ENCODE peak calls at places on chromosome 16, in eight cellular contexts. G, I, V, B, U, O, D and E are unnamed samples.

GRCh38 chr16:68644303-68644702 is 807 bp upstream of the CDH3 start:
- DNase-seq in O (no peak), B (no peak), I (no peak), U (no peak), V (no peak), G (no peak), D (no peak), E (no peak)

GRCh38 chr16:27712251-27712711 is 162.3 kb downstream of the KATNIP start:
- DNase-seq in B (no peak), I (no peak), D (no peak), V (no peak), O (no peak), G (no peak), U (no peak), E (no peak)

GRCh38 chr16:75758215-75758614 is 31.9 kb upstream of the CPHXL start:
- DNase-seq in D (peak; percentile 49), U (no peak), B (peak; percentile 26), V (no peak), I (no peak), G (no peak), O (no peak), E (no peak)

GRCh38 chr16:188674-189073 is 8.4 kb downstream of the HBQ1 start:
- DNase-seq in U (no peak), I (no peak), V (no peak), D (no peak), B (no peak), O (no peak), G (no peak), E (no peak)

GRCh38 chr16:2036200-2036966 is 9.7 kb downstream of the NHERF2 start:
- DNase-seq in O (no peak), U (no peak), D (no peak), B (no peak), G (no peak), V (no peak), I (no peak), E (no peak)

GRCh38 chr16:12130691-12131302 is 154.3 kb downstream of the SNX29 start:
- DNase-seq in O (no peak), U (no peak), G (no peak), B (no peak), D (no peak), I (peak; percentile 65), V (no peak), E (no peak)

GRCh38 chr16:4494746-4495490 is 18.7 kb downstream of the HMOX2 start:
- DNase-seq in O (no peak), B (peak; percentile 85), G (no peak), U (peak; percentile 56), V (no peak), I (no peak), D (peak; percentile 77), E (no peak)

GRCh38 chr16:67844441-67844840 is 2.3 kb upstream of the NUTF2 start:
- DNase-seq in U (no peak), D (peak; percentile 47), B (peak; percentile 58), V (no peak), G (no peak), I (no peak), O (no peak), E (no peak)

GRCh38 chr16:7304257-7304656 is 28.4 kb upstream of the RBFOX1 start:
- DNase-seq in G (no peak), D (no peak), U (no peak), I (no peak), V (no peak), B (no peak), O (no peak), E (no peak)

GRCh38 chr16:7303677-7304200 is 28.9 kb upstream of the RBFOX1 start:
- DNase-seq in V (no peak), D (no peak), I (no peak), U (no peak), O (no peak), G (no peak), B (no peak), E (no peak)

GRCh38 chr16:7303014-7303676 is 29.5 kb upstream of the RBFOX1 start:
- DNase-seq in B (no peak), G (no peak), U (no peak), O (no peak), D (no peak), I (no peak), V (peak; percentile 10), E (peak; percentile 12)

GRCh38 chr16:7304932-7305331 is 27.7 kb upstream of the RBFOX1 start:
- DNase-seq in G (no peak), I (no peak), B (no peak), D (no peak), O (no peak), U (no peak), V (no peak), E (no peak)
- H3K4me3 ChIP-seq in G (no peak overlapping the region), I (no peak overlapping the region), B (no peak overlapping the region), D (no peak overlapping the region), O (no peak overlapping the region), U (no peak overlapping the region), V (no peak overlapping the region), E (no peak overlapping the region)

GRCh38 chr16:6165330-6165984 is 1067.9 kb upstream of the EEF2KMT start:
- DNase-seq in O (no peak), V (no peak), I (no peak), U (no peak), G (no peak), B (no peak), D (no peak), E (no peak)
- TF ChIP-seq CTCF in O (no peak), V (no peak), I (no peak), U (no peak), G (no peak), B (no peak), D (no peak), E (no peak)

GRCh38 chr16:29663829-29664132 is 734 bp downstream of the SPN start:
- DNase-seq in G (no peak), U (no peak), I (no peak), V (no peak), B (no peak), D (no peak), O (no peak), E (no peak)
- H3K4me3 ChIP-seq in G (peak overlapping the region; percentile 23), U (no peak overlapping the region), I (no peak overlapping the region), V (no peak overlapping the region), B (no peak overlapping the region), D (no peak overlapping the region), O (no peak overlapping the region), E (no peak overlapping the region)

GRCh38 chr16:14003119-14003570 is 68.0 kb upstream of the MRTFB start:
- DNase-seq in D (peak; percentile 47), I (peak; percentile 21), O (peak; percentile 83), U (peak; percentile 66), G (peak; percentile 90), B (peak; percentile 50), V (peak; percentile 35), E (peak; percentile 55)
- TF ChIP-seq CTCF in D (peak; percentile 26), I (no peak), O (peak; percentile 24), U (no peak), G (no peak), B (no peak), V (no peak), E (peak; percentile 21)

DNA sequence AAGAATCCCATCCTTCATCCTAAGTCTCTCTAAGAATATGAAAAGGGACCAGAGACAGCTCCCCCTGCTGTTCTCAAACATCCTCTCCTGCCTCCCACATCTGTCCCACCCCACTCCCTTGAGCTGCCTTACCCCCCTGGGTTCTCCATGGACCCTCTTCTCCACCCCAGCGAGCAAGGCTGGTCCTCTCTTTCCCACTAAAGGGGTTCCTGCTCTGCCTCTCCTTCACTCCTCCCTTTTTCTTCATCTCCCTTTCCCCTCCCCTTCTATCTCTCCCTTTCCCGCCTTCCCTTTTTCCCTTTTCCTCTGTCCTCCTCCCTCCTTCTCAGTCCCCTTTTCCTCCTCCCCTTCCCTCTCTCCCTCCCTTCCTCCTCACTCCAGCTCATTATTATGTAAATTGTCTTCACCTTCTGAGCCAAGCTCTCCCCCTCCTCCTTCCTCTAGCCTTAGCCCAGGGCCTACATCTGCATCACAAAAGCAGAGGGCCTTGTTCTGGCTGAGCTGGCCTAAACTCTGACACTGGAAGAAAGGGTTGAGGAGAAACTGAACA is 90.0 kb downstream of the GNAO1 start:
- DNase-seq in G (no peak), B (peak; percentile 24), V (no peak), D (no peak), I (no peak), U (no peak), O (no peak), E (no peak)
- H3K4me3 ChIP-seq in G (no peak overlapping the region), B (no peak overlapping the region), V (no peak overlapping the region), D (no peak overlapping the region), I (no peak overlapping the region), U (no peak overlapping the region), O (no peak overlapping the region), E (no peak overlapping the region)